ENCODE peak calls at places on chromosomes 7 and 10, in ten cellular contexts. One of them, this sample, is unnamed.
A peak's percentile ranks its signal among the peaks of the same experiment; 100 is the strongest.

GRCh38 chr10:43226851-43227845 is 39.7 kb downstream of the RASGEF1A start:
- DNase-seq in hepatocyte: no peak
- DNase-seq in HepG2: no peak
- DNase-seq in PC-3: no peak
- DNase-seq in GM23248: no peak
- DNase-seq in endothelial cell of umbilical vein: no peak
- DNase-seq in K562: no peak
- DNase-seq in HCT116: no peak
- DNase-seq in fibroblast of lung: no peak
- DNase-seq in MM.1S: no peak
- DNase-seq in this sample: no peak

GRCh38 chr10:88545359-88545758 is 37.8 kb downstream of the RNLS start:
- DNase-seq in hepatocyte: no peak
- DNase-seq in HepG2: no peak
- DNase-seq in PC-3: no peak
- DNase-seq in GM23248: no peak
- DNase-seq in endothelial cell of umbilical vein: no peak
- DNase-seq in K562: no peak
- DNase-seq in HCT116: no peak
- DNase-seq in fibroblast of lung: no peak
- DNase-seq in MM.1S: no peak
- DNase-seq in this sample: no peak

GRCh38 chr10:11065567-11065966 is 47.9 kb downstream of the CELF2 start:
- DNase-seq in hepatocyte: no peak
- DNase-seq in HepG2: no peak
- DNase-seq in PC-3: no peak
- DNase-seq in GM23248: no peak
- DNase-seq in endothelial cell of umbilical vein: no peak
- DNase-seq in K562: no peak
- DNase-seq in HCT116: no peak
- DNase-seq in fibroblast of lung: no peak
- DNase-seq in MM.1S: no peak
- DNase-seq in this sample: no peak

GRCh38 chr10:101066146-101066889 is 4.5 kb downstream of the KAZALD1 start:
- DNase-seq in hepatocyte: peak; percentile 92
- DNase-seq in HepG2: peak; percentile 86
- DNase-seq in PC-3: peak; percentile 80
- DNase-seq in GM23248: peak; percentile 93
- DNase-seq in endothelial cell of umbilical vein: peak; percentile 45
- DNase-seq in K562: peak; percentile 82
- DNase-seq in HCT116: peak; percentile 87
- DNase-seq in fibroblast of lung: peak; percentile 59
- DNase-seq in MM.1S: peak; percentile 75
- DNase-seq in this sample: peak; percentile 64

GRCh38 chr10:77311186-77311585 is 326.4 kb downstream of the KCNMA1 start:
- DNase-seq in hepatocyte: no peak
- DNase-seq in HepG2: no peak
- DNase-seq in PC-3: no peak
- DNase-seq in GM23248: no peak
- DNase-seq in endothelial cell of umbilical vein: no peak
- DNase-seq in K562: peak; percentile 21
- DNase-seq in HCT116: no peak
- DNase-seq in fibroblast of lung: no peak
- DNase-seq in MM.1S: no peak
- DNase-seq in this sample: no peak

GRCh38 chr7:12722136-12722535 is 34.7 kb downstream of the ARL4A start:
- DNase-seq in hepatocyte: no peak
- DNase-seq in HepG2: no peak
- DNase-seq in PC-3: no peak
- DNase-seq in GM23248: no peak
- DNase-seq in endothelial cell of umbilical vein: no peak
- DNase-seq in K562: no peak
- DNase-seq in HCT116: no peak
- DNase-seq in fibroblast of lung: no peak
- DNase-seq in MM.1S: no peak
- DNase-seq in this sample: no peak

GRCh38 chr7:99112097-99112496 is 31.8 kb downstream of the SMURF1 start:
- DNase-seq in hepatocyte: no peak
- DNase-seq in HepG2: no peak
- DNase-seq in PC-3: peak; percentile 59
- DNase-seq in GM23248: peak; percentile 27
- DNase-seq in endothelial cell of umbilical vein: no peak
- DNase-seq in K562: no peak
- DNase-seq in HCT116: no peak
- DNase-seq in fibroblast of lung: no peak
- DNase-seq in MM.1S: peak; percentile 11
- DNase-seq in this sample: no peak

GRCh38 chr10:77279207-77279606 is 358.4 kb downstream of the KCNMA1 start:
- DNase-seq in hepatocyte: no peak
- DNase-seq in HepG2: no peak
- DNase-seq in PC-3: no peak
- DNase-seq in GM23248: peak; percentile 61
- DNase-seq in endothelial cell of umbilical vein: no peak
- DNase-seq in K562: no peak
- DNase-seq in HCT116: no peak
- DNase-seq in fibroblast of lung: peak; percentile 76
- DNase-seq in MM.1S: no peak
- DNase-seq in this sample: peak; percentile 43

GRCh38 chr10:101901340-101901739 is 57.7 kb upstream of the KCNIP2 start:
- DNase-seq in hepatocyte: no peak
- DNase-seq in HepG2: no peak
- DNase-seq in PC-3: no peak
- DNase-seq in GM23248: no peak
- DNase-seq in endothelial cell of umbilical vein: no peak
- DNase-seq in K562: no peak
- DNase-seq in HCT116: no peak
- DNase-seq in fibroblast of lung: no peak
- DNase-seq in MM.1S: no peak
- DNase-seq in this sample: no peak

GRCh38 chr10:131814567-131815290 is 86.1 kb upstream of the PPP2R2D start:
- DNase-seq in hepatocyte: no peak
- DNase-seq in HepG2: peak; percentile 24
- DNase-seq in PC-3: no peak
- DNase-seq in GM23248: no peak
- DNase-seq in endothelial cell of umbilical vein: no peak
- DNase-seq in K562: no peak
- DNase-seq in HCT116: no peak
- DNase-seq in fibroblast of lung: no peak
- DNase-seq in MM.1S: no peak
- DNase-seq in this sample: no peak

GRCh38 chr7:68911754-68912153 is 686.5 kb upstream of the AUTS2 start:
- DNase-seq in hepatocyte: no peak
- DNase-seq in HepG2: no peak
- DNase-seq in PC-3: no peak
- DNase-seq in GM23248: no peak
- DNase-seq in endothelial cell of umbilical vein: no peak
- DNase-seq in K562: no peak
- DNase-seq in HCT116: no peak
- DNase-seq in fibroblast of lung: no peak
- DNase-seq in MM.1S: no peak
- DNase-seq in this sample: no peak

GRCh38 chr10:58930497-58930896 is 245.9 kb upstream of the PHYHIPL start:
- DNase-seq in hepatocyte: no peak
- DNase-seq in HepG2: no peak
- DNase-seq in PC-3: no peak
- DNase-seq in GM23248: peak; percentile 73
- DNase-seq in endothelial cell of umbilical vein: no peak
- DNase-seq in K562: no peak
- DNase-seq in HCT116: no peak
- DNase-seq in fibroblast of lung: peak; percentile 66
- DNase-seq in MM.1S: no peak
- DNase-seq in this sample: no peak

GRCh38 chr10:69897417-69897816 is 95.7 kb downstream of the COL13A1 start:
- DNase-seq in hepatocyte: no peak
- DNase-seq in HepG2: no peak
- DNase-seq in PC-3: no peak
- DNase-seq in GM23248: no peak
- DNase-seq in endothelial cell of umbilical vein: no peak
- DNase-seq in K562: no peak
- DNase-seq in HCT116: no peak
- DNase-seq in fibroblast of lung: no peak
- DNase-seq in MM.1S: no peak
- DNase-seq in this sample: no peak

GRCh38 chr10:105953056-105953455 is 1211.5 kb downstream of the SORCS1 start:
- DNase-seq in hepatocyte: no peak
- DNase-seq in HepG2: no peak
- DNase-seq in PC-3: no peak
- DNase-seq in GM23248: no peak
- DNase-seq in endothelial cell of umbilical vein: no peak
- DNase-seq in K562: no peak
- DNase-seq in HCT116: no peak
- DNase-seq in fibroblast of lung: no peak
- DNase-seq in MM.1S: no peak
- DNase-seq in this sample: no peak

GRCh38 chr7:36523371-36523953 is 133.8 kb downstream of the ANLN start:
- DNase-seq in hepatocyte: no peak
- DNase-seq in HepG2: no peak
- DNase-seq in PC-3: no peak
- DNase-seq in GM23248: no peak
- DNase-seq in endothelial cell of umbilical vein: no peak
- DNase-seq in K562: no peak
- DNase-seq in HCT116: no peak
- DNase-seq in fibroblast of lung: no peak
- DNase-seq in MM.1S: no peak
- DNase-seq in this sample: no peak

GRCh38 chr10:50332108-50332846 is 81.0 kb upstream of the ASAH2 start:
- DNase-seq in hepatocyte: no peak
- DNase-seq in HepG2: no peak
- DNase-seq in PC-3: no peak
- DNase-seq in GM23248: no peak
- DNase-seq in endothelial cell of umbilical vein: no peak
- DNase-seq in K562: peak; percentile 74
- DNase-seq in HCT116: no peak
- DNase-seq in fibroblast of lung: no peak
- DNase-seq in MM.1S: no peak
- DNase-seq in this sample: no peak

DNA sequence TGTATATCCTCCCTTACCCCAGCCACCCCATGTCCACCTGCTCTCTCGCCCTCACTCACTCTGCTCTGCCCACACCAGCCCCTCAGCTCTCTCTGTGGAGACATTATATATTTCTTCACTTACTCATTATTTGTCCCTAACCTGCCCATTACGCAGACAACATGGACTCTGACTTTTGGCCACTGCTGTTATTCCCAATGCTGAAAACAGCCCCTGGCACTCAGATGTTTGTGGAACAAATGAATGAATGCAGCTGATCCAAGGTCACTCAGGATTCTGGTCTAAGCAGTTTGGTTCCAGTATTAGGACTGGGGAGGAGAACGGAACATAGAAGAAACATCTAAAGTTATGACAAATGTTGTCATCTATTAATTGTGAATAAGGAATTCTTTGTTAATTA is 26.7 kb downstream of the GNA12 start:
- DNase-seq in hepatocyte: no peak
- DNase-seq in HepG2: peak; percentile 64
- DNase-seq in PC-3: no peak
- DNase-seq in GM23248: no peak
- DNase-seq in endothelial cell of umbilical vein: no peak
- DNase-seq in K562: no peak
- DNase-seq in HCT116: no peak
- DNase-seq in fibroblast of lung: no peak
- DNase-seq in MM.1S: no peak
- DNase-seq in this sample: no peak
- H4K20me1 ChIP-seq in hepatocyte: peaks cover 6% of the 10 kb centered on the region
- H4K20me1 ChIP-seq in HepG2: peaks cover 3% of the 10 kb centered on the region
- H4K20me1 ChIP-seq in PC-3: no peaks in the 10 kb centered on the region
- H4K20me1 ChIP-seq in GM23248: no peaks in the 10 kb centered on the region
- H4K20me1 ChIP-seq in endothelial cell of umbilical vein: no peaks in the 10 kb centered on the region
- H4K20me1 ChIP-seq in K562: peaks cover 8% of the 10 kb centered on the region
- H4K20me1 ChIP-seq in HCT116: no peaks in the 10 kb centered on the region
- H4K20me1 ChIP-seq in fibroblast of lung: no peaks in the 10 kb centered on the region
- H4K20me1 ChIP-seq in MM.1S: no peaks in the 10 kb centered on the region
- H4K20me1 ChIP-seq in this sample: no peaks in the 10 kb centered on the region

GRCh38 chr7:26944959-26945358 is 80.6 kb upstream of the SKAP2 start:
- DNase-seq in hepatocyte: no peak
- DNase-seq in HepG2: no peak
- DNase-seq in PC-3: no peak
- DNase-seq in GM23248: no peak
- DNase-seq in endothelial cell of umbilical vein: no peak
- DNase-seq in K562: no peak
- DNase-seq in HCT116: no peak
- DNase-seq in fibroblast of lung: no peak
- DNase-seq in MM.1S: no peak
- DNase-seq in this sample: no peak
- H3K4me2 ChIP-seq in hepatocyte: no peak overlapping the region
- H3K4me2 ChIP-seq in HepG2: no peak overlapping the region
- H3K4me2 ChIP-seq in PC-3: no peak overlapping the region
- H3K4me2 ChIP-seq in GM23248: no peak overlapping the region
- H3K4me2 ChIP-seq in endothelial cell of umbilical vein: no peak overlapping the region
- H3K4me2 ChIP-seq in K562: no peak overlapping the region
- H3K4me2 ChIP-seq in HCT116: no peak overlapping the region
- H3K4me2 ChIP-seq in fibroblast of lung: no peak overlapping the region
- H3K4me2 ChIP-seq in MM.1S: no peak overlapping the region
- H3K4me2 ChIP-seq in this sample: no peak overlapping the region

GRCh38 chr7:129781856-129782256 is 170.3 kb downstream of the NRF1 start:
- DNase-seq in hepatocyte: no peak
- DNase-seq in HepG2: no peak
- DNase-seq in PC-3: no peak
- DNase-seq in GM23248: no peak
- DNase-seq in endothelial cell of umbilical vein: no peak
- DNase-seq in K562: no peak
- DNase-seq in HCT116: no peak
- DNase-seq in fibroblast of lung: no peak
- DNase-seq in MM.1S: peak; percentile 14
- DNase-seq in this sample: no peak
- TF ChIP-seq EZH2 in hepatocyte: peak; percentile 53
- TF ChIP-seq EZH2 in HepG2: peak; percentile 7
- TF ChIP-seq EZH2 in PC-3: no peak
- TF ChIP-seq EZH2 in GM23248: no peak
- TF ChIP-seq EZH2 in endothelial cell of umbilical vein: peak; percentile 98
- TF ChIP-seq EZH2 in K562: no peak
- TF ChIP-seq EZH2 in HCT116: no peak
- TF ChIP-seq EZH2 in fibroblast of lung: no peak
- TF ChIP-seq EZH2 in MM.1S: no peak
- TF ChIP-seq EZH2 in this sample: no peak

DNA sequence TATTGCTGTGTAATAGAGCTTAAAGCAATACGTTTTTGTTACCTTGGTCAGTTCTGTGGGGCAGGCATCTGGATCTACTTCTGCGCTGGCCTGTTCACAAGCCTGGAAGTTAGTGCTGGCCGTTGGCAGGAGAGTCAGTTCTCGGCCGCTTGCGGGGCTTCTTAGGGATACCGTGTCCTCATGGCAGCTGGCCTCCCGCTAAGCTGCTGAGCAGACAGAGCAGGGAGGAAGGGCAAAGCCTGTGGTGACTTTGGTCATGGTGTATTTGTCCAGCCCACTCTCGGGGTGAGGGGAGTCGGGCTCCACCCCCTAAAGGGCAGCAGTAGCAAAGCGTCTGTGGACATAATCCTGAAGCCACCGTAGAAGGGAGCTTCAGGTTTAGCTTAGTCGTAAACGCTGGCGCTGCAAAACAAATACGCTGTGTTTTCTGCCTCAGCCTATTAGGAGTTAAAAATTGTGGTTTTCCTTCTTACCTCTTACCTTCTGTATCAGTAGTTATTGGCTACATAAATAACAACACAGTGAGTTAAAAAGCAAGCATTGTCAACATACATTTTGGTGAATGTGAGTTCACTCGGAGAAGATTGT is 12.2 kb downstream of the UBE3C start:
- DNase-seq in hepatocyte: peak; percentile 71
- DNase-seq in HepG2: peak; percentile 86
- DNase-seq in PC-3: no peak
- DNase-seq in GM23248: peak; percentile 58
- DNase-seq in endothelial cell of umbilical vein: no peak
- DNase-seq in K562: peak; percentile 52
- DNase-seq in HCT116: no peak
- DNase-seq in fibroblast of lung: peak; percentile 64
- DNase-seq in MM.1S: no peak
- DNase-seq in this sample: no peak
- H4K20me1 ChIP-seq in hepatocyte: peaks cover 99% of the 10 kb centered on the region
- H4K20me1 ChIP-seq in HepG2: peaks cover 79% of the 10 kb centered on the region
- H4K20me1 ChIP-seq in PC-3: peaks cover 85% of the 10 kb centered on the region
- H4K20me1 ChIP-seq in GM23248: peaks cover 66% of the 10 kb centered on the region
- H4K20me1 ChIP-seq in endothelial cell of umbilical vein: peaks cover 6% of the 10 kb centered on the region
- H4K20me1 ChIP-seq in K562: peaks cover 53% of the 10 kb centered on the region
- H4K20me1 ChIP-seq in HCT116: peaks cover 63% of the 10 kb centered on the region
- H4K20me1 ChIP-seq in fibroblast of lung: peaks cover 11% of the 10 kb centered on the region
- H4K20me1 ChIP-seq in MM.1S: peaks cover 97% of the 10 kb centered on the region
- H4K20me1 ChIP-seq in this sample: peaks cover 41% of the 10 kb centered on the region